ENCODE peak calls at places on chromosomes 12 and 14, in four cellular contexts. One of them, this sample, is unnamed.

GRCh38 chr14:24903337-24903736 is 146.6 kb downstream of the STXBP6 start:
- DNase-seq in K562: no peak
- DNase-seq in HepG2: no peak
- DNase-seq in GM12878: no peak
- DNase-seq in this sample: no peak

GRCh38 chr12:55659486-55660385 is 23.0 kb downstream of the OR10P1 start:
- DNase-seq in K562: peak
- DNase-seq in HepG2: peak
- DNase-seq in GM12878: no peak
- DNase-seq in this sample: no peak

GRCh38 chr12:88893801-88894200 is 313.5 kb upstream of the KITLG start:
- DNase-seq in K562: no peak
- DNase-seq in HepG2: no peak
- DNase-seq in GM12878: no peak
- DNase-seq in this sample: no peak

GRCh38 chr14:76863724-76864407 is 37.7 kb downstream of the LRRC74A start:
- DNase-seq in K562: no peak
- DNase-seq in HepG2: peak
- DNase-seq in GM12878: peak
- DNase-seq in this sample: no peak

GRCh38 chr14:58133739-58134138 is 18.3 kb downstream of the ARMH4 start:
- DNase-seq in K562: no peak
- DNase-seq in HepG2: no peak
- DNase-seq in GM12878: no peak
- DNase-seq in this sample: no peak

GRCh38 chr12:91769736-91770135 is 375.9 kb downstream of the BTG1 start:
- DNase-seq in K562: no peak
- DNase-seq in HepG2: no peak
- DNase-seq in GM12878: no peak
- DNase-seq in this sample: no peak

GRCh38 chr14:86003998-86004397 is 474.1 kb downstream of the FLRT2 start:
- DNase-seq in K562: no peak
- DNase-seq in HepG2: peak
- DNase-seq in GM12878: no peak
- DNase-seq in this sample: no peak

GRCh38 chr14:67934087-67934486 is 114.5 kb downstream of the RAD51B start:
- DNase-seq in K562: peak
- DNase-seq in HepG2: peak
- DNase-seq in GM12878: peak
- DNase-seq in this sample: no peak

GRCh38 chr14:89959853-89960493 is 4.2 kb downstream of the TDP1 start:
- DNase-seq in K562: no peak
- DNase-seq in HepG2: no peak
- DNase-seq in GM12878: no peak
- DNase-seq in this sample: no peak
- TF ChIP-seq ATF3 in K562: no peak
- TF ChIP-seq ATF3 in HepG2: no peak
- TF ChIP-seq ATF3 in GM12878: no peak
- TF ChIP-seq ATF3 in this sample: no peak

GRCh38 chr12:77243345-77243744 is 178.0 kb upstream of the E2F7 start:
- DNase-seq in K562: no peak
- DNase-seq in HepG2: no peak
- DNase-seq in GM12878: no peak
- DNase-seq in this sample: no peak
- TF ChIP-seq SIN3A in K562: no peak
- TF ChIP-seq SIN3A in HepG2: no peak
- TF ChIP-seq SIN3A in GM12878: no peak
- TF ChIP-seq SIN3A in this sample: no peak

GRCh38 chr14:103156733-103157411 is 33.6 kb downstream of the TNFAIP2 start:
- DNase-seq in K562: no peak
- DNase-seq in HepG2: no peak
- DNase-seq in GM12878: no peak
- DNase-seq in this sample: no peak

GRCh38 chr14:103157969-103158368 is 34.7 kb downstream of the TNFAIP2 start:
- DNase-seq in K562: no peak
- DNase-seq in HepG2: no peak
- DNase-seq in GM12878: no peak
- DNase-seq in this sample: no peak

GRCh38 chr14:103151270-103151933 is 28.1 kb downstream of the TNFAIP2 start:
- DNase-seq in K562: no peak
- DNase-seq in HepG2: no peak
- DNase-seq in GM12878: no peak
- DNase-seq in this sample: no peak

GRCh38 chr14:103155826-103156394 is 32.6 kb downstream of the TNFAIP2 start:
- DNase-seq in K562: no peak
- DNase-seq in HepG2: no peak
- DNase-seq in GM12878: no peak
- DNase-seq in this sample: no peak

DNA sequence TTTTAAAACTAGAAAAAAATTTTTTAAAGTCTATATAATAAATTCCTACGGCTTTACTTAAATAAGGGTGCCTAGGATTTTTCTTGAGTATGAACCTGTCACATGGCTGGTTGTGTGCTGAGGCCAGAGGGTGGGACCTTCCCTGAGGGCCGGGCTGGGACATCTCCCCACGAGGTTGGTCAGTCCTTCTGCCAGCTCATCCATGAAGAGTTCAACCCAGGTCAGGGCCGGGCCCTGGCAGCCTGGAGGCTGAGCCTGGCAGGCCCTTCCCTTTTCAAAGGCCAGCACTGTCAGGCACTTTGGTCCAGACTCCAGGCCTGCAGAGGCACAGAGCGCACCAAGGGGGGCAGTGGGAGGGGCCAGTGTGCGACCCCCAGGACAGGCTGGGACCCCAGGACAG is 31.8 kb downstream of the TNFAIP2 start:
- DNase-seq in K562: no peak
- DNase-seq in HepG2: peak
- DNase-seq in GM12878: no peak
- DNase-seq in this sample: no peak
- TF ChIP-seq EP300 in K562: no peak
- TF ChIP-seq EP300 in HepG2: no peak
- TF ChIP-seq EP300 in GM12878: no peak
- TF ChIP-seq EP300 in this sample: no peak

GRCh38 chr12:100612557-100612956 is 39.1 kb downstream of the GAS2L3 start:
- DNase-seq in K562: no peak
- DNase-seq in HepG2: no peak
- DNase-seq in GM12878: no peak
- DNase-seq in this sample: no peak
- TF ChIP-seq ATF3 in K562: no peak
- TF ChIP-seq ATF3 in HepG2: no peak
- TF ChIP-seq ATF3 in GM12878: no peak
- TF ChIP-seq ATF3 in this sample: no peak

DNA sequence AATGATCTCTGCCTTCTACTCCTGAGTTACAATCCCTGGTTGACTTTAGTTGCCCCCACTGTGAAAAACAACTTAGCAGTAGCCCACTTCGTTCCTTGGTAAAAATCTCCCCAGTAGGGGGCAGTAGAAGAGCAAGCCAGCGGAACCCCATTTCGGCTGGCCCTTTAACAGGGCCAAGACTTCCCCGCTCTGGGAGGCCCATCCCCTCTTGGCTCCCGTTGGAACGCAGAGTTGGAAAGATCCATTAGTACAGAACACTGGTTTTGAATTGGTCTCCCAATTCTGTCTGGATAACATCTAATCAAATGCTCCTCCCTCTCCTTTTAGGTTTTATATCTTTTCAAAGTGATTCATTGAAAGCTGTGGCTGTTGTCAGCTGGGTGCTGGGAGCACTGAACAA is 1133.3 kb downstream of the BCL11B start:
- DNase-seq in K562: peak
- DNase-seq in HepG2: no peak
- DNase-seq in GM12878: no peak
- DNase-seq in this sample: peak
- TF ChIP-seq SIN3A in K562: no peak
- TF ChIP-seq SIN3A in HepG2: no peak
- TF ChIP-seq SIN3A in GM12878: no peak
- TF ChIP-seq SIN3A in this sample: no peak

GRCh38 chr12:45299132-45299692 is 83.3 kb downstream of the ANO6 start:
- DNase-seq in K562: peak
- DNase-seq in HepG2: no peak
- DNase-seq in GM12878: no peak
- DNase-seq in this sample: no peak

GRCh38 chr12:45303955-45304354 is 88.1 kb downstream of the ANO6 start:
- DNase-seq in K562: no peak
- DNase-seq in HepG2: no peak
- DNase-seq in GM12878: no peak
- DNase-seq in this sample: no peak

GRCh38 chr12:45302621-45303020 is 86.7 kb downstream of the ANO6 start:
- DNase-seq in K562: no peak
- DNase-seq in HepG2: no peak
- DNase-seq in GM12878: no peak
- DNase-seq in this sample: no peak

GRCh38 chr12:45296046-45296586 is 80.2 kb downstream of the ANO6 start:
- DNase-seq in K562: no peak
- DNase-seq in HepG2: peak
- DNase-seq in GM12878: no peak
- DNase-seq in this sample: no peak

DNA sequence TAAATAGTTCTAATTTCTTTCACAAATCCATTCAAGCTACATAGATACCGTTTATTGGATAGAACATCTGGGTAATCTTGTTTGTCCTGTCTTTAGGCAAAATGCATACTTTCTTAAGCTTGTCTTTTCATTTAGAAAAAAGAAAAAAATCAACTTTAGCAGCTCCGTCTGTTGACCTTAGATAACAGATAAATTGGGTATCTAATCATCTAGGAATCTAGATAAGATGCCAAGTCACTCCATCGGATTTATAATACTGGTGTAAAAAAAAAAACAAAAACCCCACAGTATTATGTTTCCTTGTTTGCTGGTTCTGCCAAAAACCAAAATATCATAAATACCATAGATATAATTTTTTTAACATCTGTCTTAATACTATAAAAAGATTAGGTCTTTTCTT is 82.8 kb downstream of the ANO6 start:
- DNase-seq in K562: no peak
- DNase-seq in HepG2: no peak
- DNase-seq in GM12878: no peak
- DNase-seq in this sample: no peak
- TF ChIP-seq EP300 in K562: peak
- TF ChIP-seq EP300 in HepG2: no peak
- TF ChIP-seq EP300 in GM12878: no peak
- TF ChIP-seq EP300 in this sample: no peak

DNA sequence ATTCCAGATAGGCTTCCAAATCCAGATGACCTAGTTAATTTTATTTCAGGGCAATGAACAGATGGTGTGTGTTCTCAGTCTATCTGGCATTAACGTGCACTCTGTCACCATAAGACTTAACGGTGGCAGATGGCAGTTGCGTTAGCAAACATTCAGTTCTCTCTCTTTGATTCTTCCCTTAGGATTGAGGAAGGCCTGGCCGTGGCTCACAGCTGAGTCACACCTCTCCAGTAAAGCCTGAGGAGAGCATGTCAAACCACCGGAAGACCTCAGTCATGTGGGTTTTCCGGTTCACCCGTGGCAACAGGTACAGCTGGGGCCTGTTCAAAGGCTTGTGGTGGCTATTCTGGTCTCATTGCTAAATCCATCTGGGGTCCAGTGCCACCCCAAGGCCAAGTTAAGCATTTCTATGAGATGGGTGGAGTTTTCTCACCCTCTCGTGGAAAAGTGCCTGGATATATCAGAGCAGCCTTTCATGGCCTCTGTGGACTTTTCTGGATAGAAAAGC is 545.1 kb upstream of the ATP2B1 start:
- DNase-seq in K562: no peak
- DNase-seq in HepG2: no peak
- DNase-seq in GM12878: peak
- DNase-seq in this sample: no peak
- TF ChIP-seq ATF3 in K562: no peak
- TF ChIP-seq ATF3 in HepG2: no peak
- TF ChIP-seq ATF3 in GM12878: no peak
- TF ChIP-seq ATF3 in this sample: no peak